ENCODE peak calls at places on chromosomes 1 and 21, in six cellular contexts. D, Y, W, I, M and L are unnamed samples.
A peak's percentile ranks its signal among the peaks of the same experiment; 100 is the strongest.

GRCh38 chr1:56958526-56958925 is 7.3 kb downstream of the C8B start:
- DNase-seq in Y (no peak), I (no peak), M (no peak), W (no peak), D (no peak), L (no peak)

GRCh38 chr1:156510709-156511108 is 10.1 kb upstream of the MEF2D start:
- DNase-seq in D (peak; percentile 51), W (no peak), I (no peak), Y (no peak), M (no peak), L (no peak)

GRCh38 chr1:150560011-150560438 is 10.8 kb downstream of the ADAMTSL4 start:
- DNase-seq in D (peak; percentile 91), Y (peak; percentile 35), I (peak; percentile 87), W (peak; percentile 78), M (peak; percentile 72), L (no peak)

GRCh38 chr1:162388615-162389014 is 7.1 kb downstream of the C1orf226 start:
- DNase-seq in I (no peak), D (no peak), Y (no peak), M (no peak), W (no peak), L (no peak)

GRCh38 chr1:177857285-177857684 is 112.6 kb downstream of the SEC16B start:
- DNase-seq in Y (no peak), W (no peak), D (no peak), M (no peak), I (no peak), L (no peak)

GRCh38 chr1:36172983-36173382 is 17.0 kb downstream of the MAP7D1 start:
- DNase-seq in D (no peak), M (no peak), I (no peak), W (peak; percentile 42), Y (no peak), L (peak; percentile 96)

GRCh38 chr21:43940672-43941071 is 71.4 kb upstream of the TRAPPC10 start:
- DNase-seq in I (no peak), M (no peak), W (no peak), D (peak; percentile 52), Y (no peak), L (no peak)

GRCh38 chr1:41305576-41306365 is 55.5 kb upstream of the FOXO6 start:
- DNase-seq in I (no peak), M (no peak), Y (no peak), D (no peak), W (no peak), L (no peak)

GRCh38 chr1:197948926-197949899 is 32.0 kb downstream of the LHX9 start:
- DNase-seq in M (no peak), Y (no peak), D (no peak), W (no peak), I (no peak), L (no peak)

GRCh38 chr1:113291777-113292659 is 98.3 kb upstream of the MAGI3 start:
- DNase-seq in Y (no peak), W (no peak), I (no peak), D (no peak), M (no peak), L (no peak)

GRCh38 chr1:6547301-6547700 is 7.0 kb downstream of the NOL9 start:
- DNase-seq in I (no peak), W (no peak), D (no peak), Y (no peak), M (no peak), L (peak; percentile 31)

GRCh38 chr21:46125846-46126301 is 28.0 kb downstream of the COL6A2 start:
- DNase-seq in Y (no peak), W (no peak), D (no peak), M (no peak), I (peak; percentile 5), L (no peak)

GRCh38 chr1:66648896-66649597 is 103.2 kb upstream of the DYNLT5 start:
- DNase-seq in W (no peak), I (no peak), Y (no peak), D (no peak), M (no peak), L (no peak)

GRCh38 chr1:156640842-156641706 is 843 bp upstream of the BCAN start:
- DNase-seq in W (no peak), M (no peak), Y (peak; percentile 41), D (no peak), I (no peak), L (no peak)

GRCh38 chr21:32184485-32184884 is 94.4 kb downstream of the MIS18A start:
- DNase-seq in Y (no peak), M (peak; percentile 26), D (no peak), I (no peak), W (no peak), L (no peak)

GRCh38 chr1:231629132-231629531 is 2.5 kb downstream of the DISC1 start:
- DNase-seq in Y (no peak), W (no peak), M (no peak), I (no peak), D (peak; percentile 75), L (no peak)

GRCh38 chr1:2583871-2584341 is 2.7 kb upstream of the PRXL2B start:
- DNase-seq in Y (no peak), I (no peak), D (peak; percentile 57), M (no peak), W (no peak), L (no peak)